ENCODE peak calls at places on chromosomes 5 and 9, in nine cellular contexts. I is NCI-H460; O is caudate nucleus; R is CD4-positive, alpha-beta memory T cell; J is NCI-H345; L is hepatic stellate cell; X is T-helper 9 cell; B is stimulated activated CD4-positive, alpha-beta T cell treated with anti-CD3 and anti-CD28 coated beads, Interleukin-1b, Interleukin-23, amount 100 ng/mL, for 24 hours; F is HFFc6. M is an unnamed sample.

GRCh38 chr9:394347-395052 is 179.8 kb downstream of the DOCK8 start:
- DNase-seq in L (no peak), B (no peak), O (no peak), F (no peak), X (no peak), R (no peak), I (no peak), J (no peak), M (no peak)

GRCh38 chr5:59209758-59210359 is 627.0 kb downstream of the RAB3C start:
- DNase-seq in L (no peak), O (no peak), R (no peak), F (no peak), J (no peak), I (no peak), X (no peak), B (no peak), M (no peak)

GRCh38 chr5:105812356-105812755 is 1858.4 kb downstream of the EFNA5 start:
- DNase-seq in J (no peak), X (no peak), B (no peak), F (no peak), R (no peak), L (no peak), I (no peak), O (no peak), M (no peak)

GRCh38 chr5:170551622-170552021 is 47.8 kb downstream of the KCNIP1 start:
- DNase-seq in O (no peak), I (no peak), L (no peak), R (no peak), X (no peak), F (no peak), J (no peak), B (no peak), M (no peak)

GRCh38 chr5:101278011-101278687 is 375.1 kb upstream of the ST8SIA4 start:
- DNase-seq in F (no peak), I (no peak), L (no peak), J (no peak), B (no peak), R (no peak), O (no peak), X (no peak), M (no peak)

GRCh38 chr5:160542840-160543239 is 121.2 kb downstream of the PTTG1 start:
- DNase-seq in R (no peak), L (no peak), X (no peak), I (no peak), F (no peak), J (no peak), B (no peak), O (no peak), M (no peak)

GRCh38 chr9:36486454-36486932 is 86.2 kb upstream of the MELK start:
- DNase-seq in I (no peak), F (no peak), L (peak), X (peak), R (no peak), J (no peak), O (no peak), B (no peak), M (no peak)

GRCh38 chr9:91591627-91592026 is 168.0 kb upstream of the NFIL3 start:
- DNase-seq in I (no peak), J (no peak), B (no peak), X (no peak), F (no peak), O (no peak), L (no peak), R (no peak), M (no peak)

GRCh38 chr9:129402341-129402739 is 218.6 kb downstream of the C9orf50 start:
- DNase-seq in J (no peak), B (no peak), O (no peak), I (no peak), R (no peak), L (peak), X (no peak), F (no peak), M (no peak)

GRCh38 chr5:173963867-173964429 is 25.0 kb upstream of the C5orf47 start:
- DNase-seq in X (peak), B (no peak), O (no peak), F (no peak), L (no peak), J (peak), R (peak), I (peak), M (no peak)

GRCh38 chr9:99031319-99031718 is 73.6 kb upstream of the TGFBR1 start:
- DNase-seq in X (no peak), O (no peak), F (no peak), B (no peak), R (no peak), L (no peak), J (no peak), I (no peak), M (no peak)

GRCh38 chr5:158482201-158482600 is 617.5 kb downstream of the EBF1 start:
- DNase-seq in F (no peak), R (no peak), O (no peak), L (no peak), X (no peak), B (no peak), J (no peak), I (no peak), M (no peak)

GRCh38 chr5:140575309-140575708 is 10.7 kb downstream of the SLC35A4 start:
- DNase-seq in I (peak), X (no peak), B (no peak), L (no peak), F (peak), R (no peak), O (no peak), J (no peak), M (no peak)